ENCODE peak calls at places on chromosomes 12 and 14, in ten cellular contexts. T is HFFc6; B is NT2/D1; X is NCI-H1092; W is stimulated activated CD4-positive, alpha-beta T cell treated with anti-CD3 and anti-CD28 coated beads, TNF-alpha, amount 100 ng/mL, for 48 hours; Q is activated naive CD4-positive, alpha-beta T cell; K is endothelial cell; V is IMR-90; E is COR-L47; S is HCT116. A is an unnamed sample.

GRCh38 chr12:1553987-1554982 is 40.1 kb downstream of the FBXL14 start:
- DNase-seq in T (no peak), B (no peak), X (no peak), W (peak), Q (no peak), K (no peak), V (no peak), E (no peak), S (no peak), A (no peak)

GRCh38 chr12:24820872-24821271 is 128.0 kb downstream of the BCAT1 start:
- DNase-seq in T (peak), B (no peak), X (no peak), W (no peak), Q (no peak), K (no peak), V (peak), E (no peak), S (no peak), A (no peak)

GRCh38 chr14:72990171-72990570 is 36.7 kb downstream of the ZFYVE1 start:
- DNase-seq in T (no peak), B (no peak), X (no peak), W (no peak), Q (no peak), K (no peak), V (no peak), E (no peak), S (no peak), A (no peak)

GRCh38 chr12:67919406-67919805 is 69.8 kb upstream of the IFNG-AS1 start:
- DNase-seq in T (peak), B (no peak), X (no peak), W (no peak), Q (no peak), K (no peak), V (no peak), E (no peak), S (no peak), A (no peak)

GRCh38 chr14:54794796-54795195 is 107.8 kb downstream of the GCH1 start:
- DNase-seq in T (no peak), B (no peak), X (no peak), W (no peak), Q (no peak), K (no peak), V (no peak), E (no peak), S (no peak), A (no peak)

GRCh38 chr12:100375023-100375737 is 18.3 kb downstream of the SLC17A8 start:
- DNase-seq in T (no peak), B (no peak), X (peak), W (no peak), Q (no peak), K (no peak), V (peak), E (peak), S (no peak), A (no peak)

GRCh38 chr14:52918486-52918885 is 32.4 kb downstream of the FERMT2 start:
- DNase-seq in T (peak), B (no peak), X (no peak), W (no peak), Q (no peak), K (no peak), V (peak), E (no peak), S (no peak), A (no peak)

GRCh38 chr14:101402936-101403660 is 158.2 kb upstream of the DIO3 start:
- DNase-seq in T (no peak), B (no peak), X (no peak), W (no peak), Q (no peak), K (no peak), V (no peak), E (no peak), S (no peak), A (no peak)

GRCh38 chr12:6384499-6385436 is 806 bp downstream of the LTBR start:
- DNase-seq in T (no peak), B (no peak), X (no peak), W (no peak), Q (no peak), K (no peak), V (no peak), E (no peak), S (no peak), A (no peak)

GRCh38 chr12:132454154-132454948 is 35.6 kb upstream of the FBRSL1 start:
- DNase-seq in T (no peak), B (no peak), X (no peak), W (no peak), Q (no peak), K (no peak), V (no peak), E (no peak), S (no peak), A (no peak)

A was measured in CMK.